ENCODE peak calls at places on chromosomes 3 and 15, in five cellular contexts. A is GM23248, N is psoas muscle, F is small intestine, D is DND-41. Q is an unnamed sample.

GRCh38 chr15:36271048-36271447 is 308.4 kb upstream of the CDIN1 start:
- DNase-seq in A (no peak), N (no peak), F (no peak), D (no peak), Q (no peak)

GRCh38 chr15:63233667-63234419 is 43.6 kb upstream of the APH1B start:
- DNase-seq in A (peak; percentile 85), N (no peak), F (no peak), D (no peak), Q (no peak)

GRCh38 chr3:123152656-123153055 is 49.1 kb upstream of the SEC22A start:
- DNase-seq in A (no peak), N (no peak), F (no peak), D (no peak), Q (no peak)

GRCh38 chr3:128167973-128168674 is 14.8 kb downstream of the EEFSEC start:
- DNase-seq in A (no peak), N (peak; percentile 22), F (no peak), D (no peak), Q (no peak)

GRCh38 chr15:93837450-93837849 is 393.9 kb upstream of the MCTP2 start:
- DNase-seq in A (no peak), N (no peak), F (no peak), D (no peak), Q (no peak)

GRCh38 chr15:76321602-76322001 is 10.3 kb upstream of the ETFA start:
- DNase-seq in A (no peak), N (no peak), F (no peak), D (no peak), Q (no peak)

GRCh38 chr3:94626599-94626998 is 563.7 kb downstream of the NSUN3 start:
- DNase-seq in A (no peak), N (no peak), F (no peak), D (no peak), Q (no peak)

GRCh38 chr3:22685598-22685997 is 517.5 kb upstream of the UBE2E2 start:
- DNase-seq in A (peak; percentile 35), N (no peak), F (no peak), D (no peak), Q (no peak)

GRCh38 chr15:101455291-101455916 is 34.1 kb downstream of the PCSK6 start:
- DNase-seq in A (peak; percentile 65), N (peak; percentile 65), F (no peak), D (no peak), Q (no peak)

GRCh38 chr3:185687479-185687878 is 101.4 kb downstream of the SENP2 start:
- DNase-seq in A (peak; percentile 63), N (no peak), F (no peak), D (no peak), Q (no peak)

GRCh38 chr3:118401887-118402286 is 632.8 kb downstream of the IGSF11 start:
- DNase-seq in A (no peak), N (no peak), F (no peak), D (no peak), Q (no peak)

GRCh38 chr3:98972155-98972554 is 70.7 kb upstream of the DCBLD2 start:
- DNase-seq in A (peak; percentile 89), N (no peak), F (no peak), D (no peak), Q (no peak)

GRCh38 chr3:46422617-46423016 is 15.6 kb downstream of the CCRL2 start:
- DNase-seq in A (peak; percentile 35), N (no peak), F (peak; percentile 70), D (no peak), Q (no peak)

GRCh38 chr15:22902578-22902977 is 64.1 kb downstream of the NIPA2 start:
- DNase-seq in A (no peak), N (no peak), F (no peak), D (no peak), Q (no peak)

GRCh38 chr3:4531478-4532025 is 38.4 kb downstream of the ITPR1 start:
- DNase-seq in A (no peak), N (no peak), F (peak; percentile 47), D (no peak), Q (no peak)

GRCh38 chr3:18725668-18726407 is 300.7 kb upstream of the SATB1 start:
- DNase-seq in A (no peak), N (no peak), F (peak; percentile 38), D (peak; percentile 57), Q (peak; percentile 34)

GRCh38 chr15:36511594-36511993 is 67.8 kb upstream of the CDIN1 start:
- DNase-seq in A (no peak), N (no peak), F (no peak), D (no peak), Q (no peak)

GRCh38 chr3:143171656-143172055 is 52.1 kb downstream of the CHST2 start:
- DNase-seq in A (peak; percentile 67), N (no peak), F (no peak), D (no peak), Q (no peak)

GRCh38 chr3:147616998-147617619 is 207.9 kb downstream of the ZIC1 start:
- DNase-seq in A (peak; percentile 69), N (no peak), F (peak; percentile 2), D (no peak), Q (no peak)

GRCh38 chr3:15453991-15454625 is 26.7 kb downstream of the EAF1 start:
- DNase-seq in A (no peak), N (no peak), F (no peak), D (no peak), Q (no peak)

GRCh38 chr15:35479423-35479822 is 66.5 kb downstream of the DPH6 start:
- DNase-seq in A (no peak), N (no peak), F (peak; percentile 14), D (no peak), Q (no peak)

GRCh38 chr3:119538772-119539171 is 20.6 kb downstream of the CD80 start:
- DNase-seq in A (no peak), N (no peak), F (no peak), D (no peak), Q (no peak)

GRCh38 chr3:119541547-119541946 is 17.9 kb downstream of the CD80 start:
- DNase-seq in A (no peak), N (no peak), F (no peak), D (no peak), Q (no peak)

GRCh38 chr3:119542168-119542767 is 17.1 kb downstream of the CD80 start:
- DNase-seq in A (no peak), N (no peak), F (no peak), D (no peak), Q (no peak)

GRCh38 chr3:119543147-119543546 is 16.3 kb downstream of the CD80 start:
- DNase-seq in A (no peak), N (no peak), F (no peak), D (no peak), Q (no peak)
- H3K4me1 ChIP-seq in A (no peaks in the 10 kb centered on the region), N (no peaks in the 10 kb centered on the region), F (no peaks in the 10 kb centered on the region), D (no peaks in the 10 kb centered on the region), Q (no peaks in the 10 kb centered on the region)

GRCh38 chr15:25224396-25224795 is 214.4 kb downstream of the UBE3A start:
- DNase-seq in A (no peak), N (no peak), F (no peak), D (no peak), Q (no peak)
- H3K9me3 ChIP-seq in A (no peaks in the 10 kb centered on the region), N (no peaks in the 10 kb centered on the region), F (peaks cover 2% of the 10 kb centered on the region), D (peaks cover 21% of the 10 kb centered on the region), Q (no peaks in the 10 kb centered on the region)

DNA sequence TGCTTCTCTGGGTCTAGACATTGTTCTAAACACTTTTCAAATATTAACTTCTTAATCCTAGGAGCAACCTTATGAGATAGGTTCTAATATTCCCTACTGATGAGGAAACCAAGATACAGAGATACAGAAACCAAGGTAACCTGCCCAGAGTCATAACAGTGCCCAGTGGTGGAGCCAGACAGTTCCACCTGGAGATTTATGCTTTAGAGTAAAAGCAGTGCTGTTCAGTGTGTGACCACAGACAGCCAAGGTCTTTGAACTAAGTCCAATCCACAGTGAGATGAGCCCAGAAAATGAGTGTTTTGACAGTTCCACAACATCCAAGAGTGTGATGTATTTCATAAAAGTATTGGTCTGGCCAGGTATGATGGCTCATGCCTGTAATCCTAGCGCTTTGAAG is 105.2 kb upstream of the UMPS start:
- DNase-seq in A (no peak), N (no peak), F (peak; percentile 59), D (no peak), Q (no peak)
- H3K4me1 ChIP-seq in A (no peaks in the 10 kb centered on the region), N (peaks cover 16% of the 10 kb centered on the region), F (peaks cover 21% of the 10 kb centered on the region), D (no peaks in the 10 kb centered on the region), Q (peaks cover 16% of the 10 kb centered on the region)

DNA sequence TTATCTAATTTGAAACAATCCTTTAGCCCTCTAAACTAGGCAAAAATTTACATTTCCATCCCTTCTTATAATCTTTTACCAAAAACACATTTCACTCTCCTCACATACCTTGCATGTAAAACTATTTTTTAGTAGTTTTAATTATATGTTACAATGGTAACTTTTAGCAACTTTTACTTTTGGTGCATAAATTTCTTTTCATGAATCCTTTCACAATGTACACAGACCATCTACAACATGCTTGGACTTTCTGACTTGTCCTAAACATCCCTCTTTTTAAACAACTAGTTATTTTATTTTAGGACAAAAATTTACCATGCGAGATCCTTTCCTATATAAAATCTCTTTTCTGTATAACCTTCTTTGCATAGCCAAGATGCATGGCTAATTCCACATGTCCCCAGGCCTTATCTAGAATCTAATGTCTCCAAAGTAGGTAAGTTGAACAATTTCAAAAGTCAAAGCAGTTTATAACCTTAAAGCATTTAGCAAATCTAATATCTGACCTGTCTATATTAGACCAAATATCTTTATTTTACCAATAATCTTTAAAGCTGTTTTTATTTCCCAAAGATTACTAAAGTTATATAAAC is 14.4 kb upstream of the ALDH1L1 start:
- DNase-seq in A (no peak), N (no peak), F (no peak), D (no peak), Q (no peak)
- H3K9me3 ChIP-seq in A (no peaks in the 10 kb centered on the region), N (no peaks in the 10 kb centered on the region), F (no peaks in the 10 kb centered on the region), D (peaks cover 29% of the 10 kb centered on the region), Q (no peaks in the 10 kb centered on the region)

GRCh38 chr3:87269723-87270122 is 6.7 kb downstream of the POU1F1 start:
- DNase-seq in A (no peak), N (no peak), F (no peak), D (no peak), Q (peak; percentile 8)

GRCh38 chr3:87267953-87268645 is 8.3 kb downstream of the POU1F1 start:
- DNase-seq in A (no peak), N (no peak), F (no peak), D (peak; percentile 53), Q (peak; percentile 67)

GRCh38 chr3:87272718-87273337 is 3.6 kb downstream of the POU1F1 start:
- DNase-seq in A (no peak), N (no peak), F (no peak), D (no peak), Q (no peak)

GRCh38 chr3:87268646-87269211 is 7.7 kb downstream of the POU1F1 start:
- DNase-seq in A (no peak), N (no peak), F (no peak), D (peak; percentile 37), Q (no peak)

GRCh38 chr3:87270908-87271727 is 5.3 kb downstream of the POU1F1 start:
- DNase-seq in A (no peak), N (no peak), F (peak; percentile 5), D (peak; percentile 58), Q (no peak)
- H3K4me1 ChIP-seq in A (peaks cover 4% of the 10 kb centered on the region), N (no peaks in the 10 kb centered on the region), F (no peaks in the 10 kb centered on the region), D (peaks cover 48% of the 10 kb centered on the region), Q (no peaks in the 10 kb centered on the region)

GRCh38 chr3:126770096-126770495 is 66.1 kb downstream of the CHCHD6 start:
- DNase-seq in A (no peak), N (no peak), F (no peak), D (no peak), Q (no peak)
- H3K9me3 ChIP-seq in A (no peaks in the 10 kb centered on the region), N (no peaks in the 10 kb centered on the region), F (no peaks in the 10 kb centered on the region), D (no peaks in the 10 kb centered on the region), Q (no peaks in the 10 kb centered on the region)